ENCODE peak calls at places on chromosomes 7 and 10, in ten cellular contexts. One of them, this sample, is unnamed.

GRCh38 chr10:24153016-24153415 is 55.9 kb upstream of the KIAA1217 start:
- DNase-seq in CD4-positive, alpha-beta T cell: no peak
- DNase-seq in activated effector memory CD4-positive, alpha-beta T cell treated with Interleukin-2 at 50 U/mL for 16 hours: no peak
- DNase-seq in GF-D8: no peak
- DNase-seq in glutamatergic neuron: no peak
- DNase-seq in NCI-H1930: no peak
- DNase-seq in mesendoderm: no peak
- DNase-seq in retina: no peak
- DNase-seq in left lobe of liver: no peak
- DNase-seq in GM23248: peak
- DNase-seq in this sample: no peak

GRCh38 chr7:98797150-98797549 is 72.7 kb downstream of the TMEM130 start:
- DNase-seq in activated effector memory CD4-positive, alpha-beta T cell treated with Interleukin-2 at 50 U/mL for 16 hours: no peak
- DNase-seq in GM23248: no peak
- DNase-seq in left lobe of liver: no peak
- DNase-seq in GF-D8: no peak
- DNase-seq in glutamatergic neuron: no peak
- DNase-seq in mesendoderm: no peak
- DNase-seq in CD4-positive, alpha-beta T cell: no peak
- DNase-seq in NCI-H1930: no peak
- DNase-seq in retina: no peak
- DNase-seq in this sample: no peak

GRCh38 chr10:132849546-132850031 is 63.6 kb upstream of the NKX6-2 start:
- DNase-seq in left lobe of liver: peak
- DNase-seq in GF-D8: no peak
- DNase-seq in mesendoderm: no peak
- DNase-seq in GM23248: no peak
- DNase-seq in CD4-positive, alpha-beta T cell: no peak
- DNase-seq in NCI-H1930: no peak
- DNase-seq in activated effector memory CD4-positive, alpha-beta T cell treated with Interleukin-2 at 50 U/mL for 16 hours: no peak
- DNase-seq in retina: no peak
- DNase-seq in glutamatergic neuron: no peak
- DNase-seq in this sample: no peak

GRCh38 chr7:42550706-42551470 is 313.9 kb upstream of the GLI3 start:
- DNase-seq in GM23248: peak
- DNase-seq in CD4-positive, alpha-beta T cell: no peak
- DNase-seq in NCI-H1930: no peak
- DNase-seq in retina: no peak
- DNase-seq in GF-D8: no peak
- DNase-seq in mesendoderm: no peak
- DNase-seq in glutamatergic neuron: no peak
- DNase-seq in activated effector memory CD4-positive, alpha-beta T cell treated with Interleukin-2 at 50 U/mL for 16 hours: no peak
- DNase-seq in left lobe of liver: no peak
- DNase-seq in this sample: no peak

GRCh38 chr7:32093415-32094408 is 23.5 kb upstream of the PDE1C start:
- DNase-seq in retina: no peak
- DNase-seq in CD4-positive, alpha-beta T cell: no peak
- DNase-seq in glutamatergic neuron: no peak
- DNase-seq in activated effector memory CD4-positive, alpha-beta T cell treated with Interleukin-2 at 50 U/mL for 16 hours: no peak
- DNase-seq in NCI-H1930: no peak
- DNase-seq in left lobe of liver: no peak
- DNase-seq in GF-D8: no peak
- DNase-seq in mesendoderm: peak
- DNase-seq in GM23248: peak
- DNase-seq in this sample: no peak

GRCh38 chr10:130416334-130416950 is 280.3 kb downstream of the GLRX3 start:
- DNase-seq in left lobe of liver: peak
- DNase-seq in retina: no peak
- DNase-seq in mesendoderm: no peak
- DNase-seq in CD4-positive, alpha-beta T cell: no peak
- DNase-seq in activated effector memory CD4-positive, alpha-beta T cell treated with Interleukin-2 at 50 U/mL for 16 hours: no peak
- DNase-seq in glutamatergic neuron: no peak
- DNase-seq in GM23248: no peak
- DNase-seq in NCI-H1930: no peak
- DNase-seq in GF-D8: no peak
- DNase-seq in this sample: no peak

GRCh38 chr10:125024496-125025234 is 82.7 kb downstream of the ZRANB1 start:
- DNase-seq in CD4-positive, alpha-beta T cell: no peak
- DNase-seq in GF-D8: no peak
- DNase-seq in activated effector memory CD4-positive, alpha-beta T cell treated with Interleukin-2 at 50 U/mL for 16 hours: no peak
- DNase-seq in mesendoderm: no peak
- DNase-seq in GM23248: no peak
- DNase-seq in glutamatergic neuron: no peak
- DNase-seq in NCI-H1930: no peak
- DNase-seq in left lobe of liver: no peak
- DNase-seq in retina: peak
- DNase-seq in this sample: peak

GRCh38 chr10:46236941-46237681 is 49.7 kb upstream of the ANTXRL start:
- DNase-seq in CD4-positive, alpha-beta T cell: no peak
- DNase-seq in left lobe of liver: peak
- DNase-seq in GF-D8: no peak
- DNase-seq in GM23248: no peak
- DNase-seq in activated effector memory CD4-positive, alpha-beta T cell treated with Interleukin-2 at 50 U/mL for 16 hours: no peak
- DNase-seq in NCI-H1930: no peak
- DNase-seq in mesendoderm: no peak
- DNase-seq in glutamatergic neuron: no peak
- DNase-seq in retina: no peak
- DNase-seq in this sample: no peak

GRCh38 chr7:116524609-116525297 is at the start of gene CAV1:
- DNase-seq in GM23248: peak
- DNase-seq in activated effector memory CD4-positive, alpha-beta T cell treated with Interleukin-2 at 50 U/mL for 16 hours: peak
- DNase-seq in retina: peak
- DNase-seq in GF-D8: no peak
- DNase-seq in left lobe of liver: peak
- DNase-seq in NCI-H1930: no peak
- DNase-seq in glutamatergic neuron: peak
- DNase-seq in CD4-positive, alpha-beta T cell: peak
- DNase-seq in mesendoderm: peak
- DNase-seq in this sample: no peak

GRCh38 chr7:4406288-4407058 is 275.6 kb upstream of the FOXK1 start:
- DNase-seq in glutamatergic neuron: no peak
- DNase-seq in retina: no peak
- DNase-seq in activated effector memory CD4-positive, alpha-beta T cell treated with Interleukin-2 at 50 U/mL for 16 hours: no peak
- DNase-seq in GF-D8: no peak
- DNase-seq in GM23248: no peak
- DNase-seq in CD4-positive, alpha-beta T cell: no peak
- DNase-seq in NCI-H1930: no peak
- DNase-seq in left lobe of liver: no peak
- DNase-seq in mesendoderm: peak
- DNase-seq in this sample: peak

GRCh38 chr7:68444956-68445355 is 1153.3 kb upstream of the AUTS2 start:
- DNase-seq in mesendoderm: no peak
- DNase-seq in activated effector memory CD4-positive, alpha-beta T cell treated with Interleukin-2 at 50 U/mL for 16 hours: no peak
- DNase-seq in GF-D8: no peak
- DNase-seq in glutamatergic neuron: no peak
- DNase-seq in retina: no peak
- DNase-seq in GM23248: no peak
- DNase-seq in left lobe of liver: no peak
- DNase-seq in CD4-positive, alpha-beta T cell: no peak
- DNase-seq in NCI-H1930: no peak
- DNase-seq in this sample: no peak

GRCh38 chr10:117663750-117664149 is 121.2 kb downstream of the EMX2 start:
- DNase-seq in NCI-H1930: no peak
- DNase-seq in mesendoderm: peak
- DNase-seq in retina: no peak
- DNase-seq in activated effector memory CD4-positive, alpha-beta T cell treated with Interleukin-2 at 50 U/mL for 16 hours: no peak
- DNase-seq in GM23248: peak
- DNase-seq in glutamatergic neuron: no peak
- DNase-seq in left lobe of liver: no peak
- DNase-seq in CD4-positive, alpha-beta T cell: no peak
- DNase-seq in GF-D8: no peak
- DNase-seq in this sample: no peak

This sample was measured in OCI-LY7.